ENCODE peak calls at places on chromosomes 3 and 15, in seven cellular contexts. D is IMR-90, J is body of pancreas, T is adipocyte, O is neuronal stem cell, F is GM23248, U is MM.1S. C is an unnamed sample. For H3K4me1, the result is how much of the 10 kb centered on the place peaks cover.

GRCh38 chr3:123719785-123720531 is 135.1 kb upstream of the HACD2 start:
- DNase-seq in D (no peak), J (no peak), T (no peak), O (no peak), F (no peak), U (no peak), C (peak)

GRCh38 chr15:42704492-42704926 is 32.4 kb downstream of the CDAN1 start:
- DNase-seq in D (peak), J (peak), T (peak), O (peak), F (peak), U (peak), C (peak)

GRCh38 chr3:12689997-12690711 is 26.2 kb upstream of the RAF1 start:
- DNase-seq in D (peak), J (no peak), T (no peak), O (no peak), F (no peak), U (no peak), C (no peak)

GRCh38 chr3:126528800-126529541 is 5.0 kb downstream of the CHST13 start:
- DNase-seq in D (no peak), J (peak), T (peak), O (no peak), F (peak), U (no peak), C (peak)

GRCh38 chr3:65006300-65006739 is 318.5 kb upstream of the ADAMTS9 start:
- DNase-seq in D (peak), J (no peak), T (peak), O (no peak), F (peak), U (peak), C (no peak)

GRCh38 chr3:134423153-134423552 is 48.9 kb upstream of the AMOTL2 start:
- DNase-seq in D (peak), J (no peak), T (peak), O (no peak), F (peak), U (no peak), C (no peak)

GRCh38 chr3:155485897-155486296 is 192.4 kb upstream of the STRIT1 start:
- DNase-seq in D (no peak), J (no peak), T (no peak), O (no peak), F (no peak), U (no peak), C (no peak)

GRCh38 chr3:159263750-159264561 is 462.1 kb downstream of the MFSD1 start:
- DNase-seq in D (peak), J (peak), T (peak), O (peak), F (peak), U (peak), C (peak)

GRCh38 chr15:77030042-77030927 is 35.4 kb downstream of the PSTPIP1 start:
- DNase-seq in D (no peak), J (peak), T (no peak), O (no peak), F (no peak), U (no peak), C (peak)

GRCh38 chr3:189238071-189238470 is 66.3 kb downstream of the TPRG1 start:
- DNase-seq in D (no peak), J (no peak), T (no peak), O (no peak), F (no peak), U (no peak), C (no peak)

GRCh38 chr15:89630974-89631901 is 24.0 kb downstream of the KIF7 start:
- DNase-seq in D (no peak), J (no peak), T (no peak), O (no peak), F (no peak), U (no peak), C (no peak)

GRCh38 chr15:74034206-74034755 is 39.8 kb downstream of the PML start:
- DNase-seq in D (no peak), J (no peak), T (no peak), O (no peak), F (no peak), U (no peak), C (no peak)

GRCh38 chr15:95742836-95743235 is 587.7 kb upstream of the NR2F2 start:
- DNase-seq in D (no peak), J (no peak), T (peak), O (no peak), F (peak), U (no peak), C (peak)

GRCh38 chr3:48715179-48715800 is 1.7 kb downstream of the IP6K2 start:
- DNase-seq in D (peak), J (no peak), T (peak), O (peak), F (peak), U (no peak), C (no peak)

GRCh38 chr3:26624209-26624775 is 1.7 kb downstream of the LRRC3B start:
- DNase-seq in D (no peak), J (no peak), T (no peak), O (no peak), F (no peak), U (no peak), C (no peak)

GRCh38 chr3:28521663-28522062 is 173.0 kb upstream of the AZI2 start:
- DNase-seq in D (no peak), J (no peak), T (no peak), O (no peak), F (no peak), U (no peak), C (no peak)

GRCh38 chr3:87191641-87192040 is 35.5 kb upstream of the CHMP2B start:
- DNase-seq in D (no peak), J (no peak), T (no peak), O (no peak), F (peak), U (no peak), C (no peak)

DNA sequence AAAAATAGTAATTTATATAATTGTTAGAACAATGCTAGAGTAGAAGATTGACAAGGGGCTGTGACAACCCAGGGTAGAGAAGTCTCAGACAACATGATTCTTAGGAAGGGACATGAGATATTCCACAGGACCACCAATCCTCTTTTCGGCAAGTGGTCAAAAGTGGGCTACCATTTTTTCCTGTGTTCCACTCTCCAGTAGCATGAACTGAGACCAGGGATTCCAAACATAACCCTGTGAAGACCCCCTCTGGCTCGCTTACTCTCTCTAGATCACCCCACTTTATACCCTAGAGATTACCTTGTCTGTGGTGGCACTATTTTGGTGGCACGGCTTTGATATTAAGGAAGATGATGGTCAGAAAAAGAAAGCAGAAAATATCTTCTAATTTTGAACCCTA is 960 bp downstream of the GCSAM start:
- DNase-seq in D (no peak), J (no peak), T (no peak), O (no peak), F (no peak), U (no peak), C (no peak)
- H3K4me1 ChIP-seq in D (under half), J (under half), T (under half), O (under half), F (under half), U (half or more), C (under half)

GRCh38 chr3:42088803-42089520 is 2.2 kb upstream of the TRAK1 start:
- DNase-seq in D (no peak), J (no peak), T (no peak), O (no peak), F (no peak), U (peak), C (no peak)

GRCh38 chr3:42094992-42095391 is 3.8 kb downstream of the TRAK1 start:
- DNase-seq in D (no peak), J (peak), T (no peak), O (no peak), F (no peak), U (no peak), C (no peak)

GRCh38 chr3:42094128-42094527 is 3.0 kb downstream of the TRAK1 start:
- DNase-seq in D (no peak), J (no peak), T (no peak), O (no peak), F (peak), U (no peak), C (no peak)

GRCh38 chr3:42092006-42092405 is 849 bp downstream of the TRAK1 start:
- DNase-seq in D (no peak), J (no peak), T (no peak), O (no peak), F (peak), U (no peak), C (no peak)

GRCh38 chr3:42090973-42091731 is at the start of gene TRAK1:
- DNase-seq in D (no peak), J (no peak), T (no peak), O (no peak), F (peak), U (no peak), C (peak)
- H3K4me1 ChIP-seq in D (under half), J (under half), T (half or more), O (under half), F (half or more), U (under half), C (under half)

GRCh38 chr3:152254031-152254430 is 14.7 kb upstream of the MBNL1 start:
- DNase-seq in D (no peak), J (no peak), T (no peak), O (no peak), F (no peak), U (no peak), C (no peak)
- H3K4me1 ChIP-seq in D (under half), J (under half), T (under half), O (under half), F (under half), U (under half), C (under half)

GRCh38 chr3:150447631-150448465 is 39.8 kb downstream of the TSC22D2 start:
- DNase-seq in D (no peak), J (no peak), T (peak), O (no peak), F (peak), U (no peak), C (no peak)
- H3K4me1 ChIP-seq in D (under half), J (under half), T (half or more), O (under half), F (half or more), U (under half), C (under half)

GRCh38 chr3:185930393-185931107 is 7.3 kb downstream of the TRA2B start:
- DNase-seq in D (peak), J (no peak), T (peak), O (no peak), F (peak), U (no peak), C (no peak)
- H3K4me1 ChIP-seq in D (under half), J (half or more), T (half or more), O (under half), F (half or more), U (half or more), C (half or more)

DNA sequence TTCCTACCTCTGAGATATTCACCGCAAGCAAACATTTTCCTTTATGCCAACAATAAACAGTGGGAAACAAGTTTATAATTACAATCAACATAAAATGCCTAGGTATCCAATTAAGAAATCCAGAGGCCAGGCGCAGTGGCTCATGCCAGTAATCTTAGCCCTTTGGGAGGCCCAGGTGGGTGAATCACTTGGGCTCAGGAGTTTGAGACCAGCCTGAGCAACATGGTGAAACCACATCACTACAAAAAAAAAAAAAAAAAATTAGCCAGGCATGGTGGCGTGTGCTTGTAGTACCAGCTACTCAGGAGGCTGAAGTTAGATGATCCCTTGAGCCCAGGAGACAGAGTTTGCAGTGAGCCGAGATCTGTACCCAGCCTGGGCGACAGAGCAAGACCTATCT is 17.3 kb downstream of the TBC1D2B start:
- DNase-seq in D (no peak), J (no peak), T (no peak), O (no peak), F (no peak), U (no peak), C (no peak)
- H3K4me1 ChIP-seq in D (under half), J (half or more), T (half or more), O (under half), F (half or more), U (half or more), C (half or more)

GRCh38 chr15:85676332-85676731 is 118.4 kb downstream of the KLHL25 start:
- DNase-seq in D (no peak), J (no peak), T (no peak), O (no peak), F (no peak), U (no peak), C (no peak)

GRCh38 chr15:85687329-85687728 is 107.4 kb downstream of the KLHL25 start:
- DNase-seq in D (no peak), J (no peak), T (no peak), O (no peak), F (no peak), U (no peak), C (no peak)

GRCh38 chr15:85684174-85684710 is 110.5 kb downstream of the KLHL25 start:
- DNase-seq in D (no peak), J (no peak), T (no peak), O (no peak), F (no peak), U (no peak), C (peak)

GRCh38 chr15:85685366-85685765 is 109.4 kb downstream of the KLHL25 start:
- DNase-seq in D (no peak), J (no peak), T (no peak), O (no peak), F (no peak), U (no peak), C (no peak)

DNA sequence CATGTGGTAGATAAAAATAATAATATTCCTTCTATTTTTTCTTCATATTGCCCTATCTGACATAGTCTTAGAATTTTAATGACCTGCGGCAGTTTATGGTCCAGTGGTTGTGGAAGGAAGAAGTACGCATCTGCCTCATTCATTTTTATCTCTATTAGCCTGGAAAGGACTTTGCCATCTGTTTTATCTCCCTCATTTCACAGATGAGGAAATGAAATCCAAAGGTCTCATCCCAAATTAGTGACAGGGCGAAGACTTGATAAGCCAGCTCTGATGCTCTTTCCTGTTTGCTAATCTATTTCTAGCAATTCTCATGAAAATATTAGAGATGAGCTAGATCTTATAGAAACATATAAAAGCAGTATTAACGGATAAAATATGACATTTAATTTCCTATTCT is 113.3 kb downstream of the KLHL25 start:
- DNase-seq in D (no peak), J (no peak), T (no peak), O (no peak), F (no peak), U (no peak), C (no peak)
- H3K4me1 ChIP-seq in D (under half), J (under half), T (under half), O (under half), F (under half), U (under half), C (under half)

DNA sequence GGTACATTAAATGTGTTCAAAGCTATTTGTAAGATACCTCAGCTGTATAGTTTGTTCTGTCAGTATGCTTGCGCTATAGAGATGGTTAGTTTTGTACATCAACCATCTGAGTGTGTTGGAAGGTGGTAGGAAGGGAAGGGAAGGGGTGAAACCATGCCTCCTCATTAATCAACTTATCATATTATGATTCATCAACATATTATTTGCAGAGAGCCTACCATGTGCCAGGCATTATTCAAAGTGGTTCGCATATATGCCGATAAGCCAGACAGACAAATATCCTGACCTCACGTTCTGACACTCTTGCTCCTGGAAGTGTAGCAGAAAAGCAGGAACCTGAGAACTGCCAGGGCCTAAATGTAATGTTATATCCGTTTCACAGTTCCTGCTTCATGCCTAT is 248.1 kb upstream of the NR2E3 start:
- DNase-seq in D (no peak), J (no peak), T (no peak), O (no peak), F (no peak), U (no peak), C (no peak)
- H3K4me1 ChIP-seq in D (under half), J (under half), T (under half), O (under half), F (under half), U (under half), C (under half)

GRCh38 chr15:57094594-57095257 is 176.3 kb downstream of the TCF12 start:
- DNase-seq in D (no peak), J (no peak), T (no peak), O (no peak), F (no peak), U (no peak), C (no peak)
- H3K4me1 ChIP-seq in D (under half), J (under half), T (under half), O (under half), F (under half), U (under half), C (under half)

GRCh38 chr3:177098551-177098950 is 98.7 kb downstream of the TBL1XR1 start:
- DNase-seq in D (no peak), J (no peak), T (no peak), O (no peak), F (no peak), U (no peak), C (no peak)
- H3K4me1 ChIP-seq in D (under half), J (under half), T (under half), O (under half), F (under half), U (under half), C (under half)